ENCODE peak calls at places on chromosomes 3 and 15, in six cellular contexts. G is DND-41, V is HepG2, P is tibial nerve, O is K562, F is left ventricle myocardium inferior. Z is an unnamed sample.

GRCh38 chr3:130093741-130094391 is 12.2 kb downstream of the ALG1L2 start:
- DNase-seq in F (no peak), P (no peak), O (peak; percentile 45), G (peak; percentile 83), V (no peak), Z (no peak)

GRCh38 chr15:82968066-82968465 is 15.5 kb upstream of the HOMER2 start:
- DNase-seq in V (no peak), F (no peak), O (no peak), G (no peak), P (no peak), Z (no peak)

GRCh38 chr3:71069797-71070196 is 513.7 kb downstream of the FOXP1 start:
- DNase-seq in O (peak; percentile 37), F (peak; percentile 51), P (peak; percentile 53), G (peak; percentile 55), V (peak; percentile 64), Z (no peak)

GRCh38 chr3:69791919-69792399 is 52.7 kb downstream of the MITF start:
- DNase-seq in V (no peak), G (no peak), O (peak; percentile 40), F (no peak), P (no peak), Z (no peak)

GRCh38 chr3:138960417-138960852 is 13.4 kb downstream of the FOXL2NB start:
- DNase-seq in G (no peak), V (no peak), P (no peak), O (no peak), F (no peak), Z (no peak)

GRCh38 chr15:74823324-74823723 is 3.1 kb upstream of the CPLX3 start:
- DNase-seq in F (no peak), O (no peak), V (no peak), G (no peak), P (no peak), Z (no peak)

GRCh38 chr3:58989173-58989572 is 60.7 kb downstream of the CFAP20DC start:
- DNase-seq in F (no peak), V (no peak), G (no peak), O (no peak), P (no peak), Z (no peak)

GRCh38 chr15:48644498-48644826 is 1.0 kb downstream of the FBN1 start:
- DNase-seq in G (no peak), P (no peak), F (peak; percentile 51), V (no peak), O (no peak), Z (no peak)

GRCh38 chr3:9147896-9148267 is 101.6 kb downstream of the SRGAP3 start:
- DNase-seq in V (no peak), F (no peak), O (no peak), P (no peak), G (no peak), Z (no peak)

GRCh38 chr3:124997303-124998246 is 58.2 kb downstream of the HEG1 start:
- DNase-seq in P (no peak), F (no peak), V (no peak), G (no peak), O (no peak), Z (no peak)

GRCh38 chr3:177640319-177640997 is 443.2 kb upstream of the TBL1XR1 start:
- DNase-seq in O (no peak), P (no peak), G (peak; percentile 56), F (no peak), V (no peak), Z (no peak)

GRCh38 chr15:25431821-25432561 is 6.8 kb downstream of the UBE3A start:
- DNase-seq in F (no peak), G (no peak), O (no peak), P (no peak), V (no peak), Z (no peak)

GRCh38 chr15:90451215-90451850 is 63.3 kb downstream of the IQGAP1 start:
- DNase-seq in V (no peak), O (no peak), G (no peak), P (no peak), F (no peak), Z (peak; percentile 71)

GRCh38 chr3:43792904-43793303 is 102.2 kb downstream of the ABHD5 start:
- DNase-seq in V (no peak), O (no peak), G (no peak), F (no peak), P (no peak), Z (no peak)

GRCh38 chr3:85939026-85939616 is 980.3 kb downstream of the CADM2 start:
- DNase-seq in V (no peak), O (no peak), P (no peak), F (no peak), G (no peak), Z (no peak)

GRCh38 chr15:69158843-69159240 is 1.6 kb upstream of the GLCE start:
- DNase-seq in G (no peak), V (no peak), P (no peak), O (no peak), F (no peak), Z (no peak)

GRCh38 chr15:89150762-89151305 is 62.6 kb downstream of the ABHD2 start:
- DNase-seq in F (no peak), P (no peak), V (peak; percentile 50), O (no peak), G (no peak), Z (no peak)

GRCh38 chr15:32709295-32710033 is 8.3 kb upstream of the GREM1 start:
- DNase-seq in P (no peak), O (no peak), V (peak; percentile 76), G (no peak), F (no peak), Z (no peak)

DNA sequence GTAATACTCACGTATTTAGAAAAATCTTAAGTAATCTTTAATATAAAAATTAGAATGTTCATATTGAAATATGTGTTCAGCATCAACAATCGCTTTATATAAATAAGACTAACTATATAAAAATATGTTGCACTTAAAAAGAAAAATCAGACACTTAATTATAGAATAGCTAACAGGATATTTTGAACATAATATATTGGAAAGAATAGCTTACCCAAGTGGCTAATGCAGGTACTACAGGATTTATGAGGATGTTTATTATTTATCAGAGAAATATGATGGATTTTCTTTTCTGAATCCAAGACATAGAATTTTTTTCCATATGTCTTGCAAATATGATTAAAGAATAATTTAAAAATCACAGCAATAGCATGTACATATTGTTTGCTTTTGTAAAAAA is 567.9 kb upstream of the GBE1 start:
- DNase-seq in F (no peak), G (no peak), V (no peak), P (no peak), O (no peak), Z (no peak)
- TF ChIP-seq CTCF in F (peak; percentile 56), G (peak; percentile 49), V (no peak), P (no peak), O (no peak), Z (no peak)

GRCh38 chr3:117995795-117996194 is 1038.9 kb downstream of the IGSF11 start:
- DNase-seq in P (no peak), V (no peak), G (no peak), O (no peak), F (no peak), Z (no peak)
- H3K4me3 ChIP-seq in P (no peak overlapping the region), V (no peak overlapping the region), G (no peak overlapping the region), O (no peak overlapping the region), F (no peak overlapping the region), Z (no peak overlapping the region)

DNA sequence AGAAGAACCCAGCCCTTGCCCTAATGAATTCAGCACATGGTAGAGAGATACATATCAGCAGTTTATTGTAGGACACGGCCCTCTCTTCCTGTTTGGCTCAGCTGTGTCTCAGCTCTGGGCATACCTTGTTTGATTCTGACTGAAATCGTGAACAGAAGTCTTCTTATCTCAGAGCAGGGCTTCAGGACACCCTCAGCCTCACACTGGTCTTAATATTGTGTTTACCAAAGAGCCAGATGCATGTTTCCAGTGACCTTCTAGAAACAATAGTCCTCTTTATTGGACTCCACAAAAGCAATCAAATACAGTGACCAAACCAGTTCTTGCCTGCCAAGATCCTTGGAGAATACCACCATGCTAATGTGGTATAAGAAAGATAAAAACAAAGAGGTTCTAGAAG is 54.7 kb downstream of the FAM174B start:
- DNase-seq in G (no peak), P (no peak), O (no peak), V (no peak), F (no peak), Z (no peak)
- TF ChIP-seq CTCF in G (no peak), P (no peak), O (no peak), V (no peak), F (no peak), Z (no peak)

DNA sequence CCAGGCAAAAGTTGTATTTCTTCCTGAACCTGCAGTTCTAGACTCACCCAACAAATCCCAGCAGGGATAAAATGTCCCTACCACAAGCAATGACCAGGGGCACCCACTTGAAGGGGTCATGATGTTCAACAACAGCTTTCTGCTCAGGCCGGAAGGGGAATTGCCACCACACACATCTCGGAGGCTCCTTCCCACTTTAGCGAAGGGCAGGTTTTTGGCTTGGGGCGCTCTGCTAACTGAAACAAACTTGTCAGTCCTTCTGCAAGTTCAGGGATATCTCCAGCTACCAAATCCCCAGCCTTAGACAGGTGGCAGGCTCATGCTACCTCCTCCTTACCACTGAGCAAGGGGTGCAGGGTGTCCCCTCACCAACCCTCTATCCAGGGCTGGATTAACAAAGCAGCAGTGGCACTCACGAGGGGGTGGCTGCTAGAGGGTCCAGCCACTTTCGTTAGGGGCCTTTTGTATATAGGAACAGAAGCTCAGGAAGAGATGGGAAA is 2.2 kb downstream of the ADCY5 start:
- DNase-seq in F (no peak), P (no peak), O (no peak), G (no peak), V (no peak), Z (no peak)
- H3K4me3 ChIP-seq in F (peak overlapping the region; percentile 86), P (peak overlapping the region; percentile 14), O (no peak overlapping the region), G (no peak overlapping the region), V (no peak overlapping the region), Z (no peak overlapping the region)

GRCh38 chr3:127556565-127556964 is 34.0 kb downstream of the TPRA1 start:
- DNase-seq in G (no peak), P (no peak), V (no peak), F (no peak), O (no peak), Z (no peak)
- TF ChIP-seq CTCF in G (peak; percentile 48), P (no peak), V (peak; percentile 52), F (no peak), O (no peak), Z (no peak)